ENCODE peak calls at places on chromosomes 16 and 17, in four cellular contexts. L, U, K and T are unnamed samples.

GRCh38 chr16:4179020-4179419 is 62.8 kb upstream of the ADCY9 start:
- DNase-seq in U (no peak), L (peak; percentile 35), K (no peak), T (peak; percentile 71)

GRCh38 chr16:12617401-12617819 is 186.3 kb downstream of the CPPED1 start:
- DNase-seq in K (no peak), L (no peak), U (no peak), T (no peak)

GRCh38 chr16:21940570-21940969 is 12.6 kb upstream of the UQCRC2 start:
- DNase-seq in L (no peak), U (no peak), K (no peak), T (no peak)

GRCh38 chr16:56102159-56102798 is 89.0 kb upstream of the GNAO1 start:
- DNase-seq in K (no peak), U (no peak), L (no peak), T (no peak)

GRCh38 chr16:30040221-30040620 is 9.2 kb upstream of the TLCD3B start:
- DNase-seq in K (no peak), L (no peak), U (no peak), T (no peak)

GRCh38 chr17:59853168-59853918 is 39.4 kb downstream of the TUBD1 start:
- DNase-seq in U (peak; percentile 97), L (peak; percentile 77), K (peak; percentile 86), T (peak; percentile 99)

GRCh38 chr17:33233855-33234228 is 59.3 kb downstream of the ASIC2 start:
- DNase-seq in U (no peak), K (no peak), L (peak; percentile 19), T (no peak)

GRCh38 chr17:67289174-67289876 is 44.3 kb upstream of the HELZ start:
- DNase-seq in K (no peak), U (peak; percentile 8), L (peak; percentile 33), T (no peak)

GRCh38 chr16:84898447-84898846 is 78.7 kb downstream of the CRISPLD2 start:
- DNase-seq in K (no peak), U (no peak), L (no peak), T (peak; percentile 66)

GRCh38 chr16:4691666-4692412 is 1.5 kb upstream of the NUDT16L1 start:
- DNase-seq in U (no peak), K (no peak), L (no peak), T (no peak)

GRCh38 chr16:31005350-31006085 is 4.9 kb downstream of the STX1B start:
- DNase-seq in U (no peak), L (no peak), K (no peak), T (no peak)

GRCh38 chr17:15409721-15410247 is 57.6 kb downstream of the CDRT4 start:
- DNase-seq in U (peak; percentile 93), L (no peak), K (no peak), T (no peak)

GRCh38 chr16:86939609-86940008 is 361.3 kb downstream of the FOXL1 start:
- DNase-seq in K (no peak), L (no peak), U (no peak), T (no peak)

GRCh38 chr17:36534117-36534880 is at the start of gene MYO19:
- DNase-seq in L (peak; percentile 61), U (no peak), K (peak; percentile 93), T (peak; percentile 87)

GRCh38 chr17:265726-266125 is 84.3 kb upstream of the DOC2B start:
- DNase-seq in K (no peak), L (no peak), U (no peak), T (no peak)

GRCh38 chr16:58243528-58244004 is 45.7 kb upstream of the CSNK2A2 start:
- DNase-seq in L (no peak), K (no peak), U (no peak), T (peak; percentile 71)

GRCh38 chr17:59431606-59432005 is 100.2 kb downstream of the YPEL2 start:
- DNase-seq in K (no peak), L (no peak), U (no peak), T (no peak)

GRCh38 chr17:80859004-80859941 is 132.4 kb upstream of the CHMP6 start:
- DNase-seq in L (peak; percentile 30), K (no peak), U (peak; percentile 85), T (peak; percentile 10)

GRCh38 chr17:19540706-19541370 is 7.2 kb downstream of the SLC47A1 start:
- DNase-seq in U (no peak), K (no peak), L (no peak), T (no peak)

GRCh38 chr17:77280304-77280910 is 139.6 kb downstream of the SEC14L1 start:
- DNase-seq in K (no peak), L (no peak), U (no peak), T (peak; percentile 64)

GRCh38 chr17:7589204-7589868 is 558 bp downstream of the SOX15 start:
- DNase-seq in U (no peak), L (peak; percentile 86), K (no peak), T (no peak)
- H3K27ac ChIP-seq in U (peak overlapping the region; percentile 94), L (peak overlapping the region; percentile 84), K (peak overlapping the region; percentile 78), T (peak overlapping the region; percentile 99)

GRCh38 chr17:39739885-39740356 is 2.2 kb downstream of the GRB7 start:
- DNase-seq in U (no peak), L (no peak), K (peak; percentile 55), T (no peak)
- H3K27ac ChIP-seq in U (no peak overlapping the region), L (peak overlapping the region; percentile 91), K (peak overlapping the region; percentile 87), T (peak overlapping the region; percentile 99)

DNA sequence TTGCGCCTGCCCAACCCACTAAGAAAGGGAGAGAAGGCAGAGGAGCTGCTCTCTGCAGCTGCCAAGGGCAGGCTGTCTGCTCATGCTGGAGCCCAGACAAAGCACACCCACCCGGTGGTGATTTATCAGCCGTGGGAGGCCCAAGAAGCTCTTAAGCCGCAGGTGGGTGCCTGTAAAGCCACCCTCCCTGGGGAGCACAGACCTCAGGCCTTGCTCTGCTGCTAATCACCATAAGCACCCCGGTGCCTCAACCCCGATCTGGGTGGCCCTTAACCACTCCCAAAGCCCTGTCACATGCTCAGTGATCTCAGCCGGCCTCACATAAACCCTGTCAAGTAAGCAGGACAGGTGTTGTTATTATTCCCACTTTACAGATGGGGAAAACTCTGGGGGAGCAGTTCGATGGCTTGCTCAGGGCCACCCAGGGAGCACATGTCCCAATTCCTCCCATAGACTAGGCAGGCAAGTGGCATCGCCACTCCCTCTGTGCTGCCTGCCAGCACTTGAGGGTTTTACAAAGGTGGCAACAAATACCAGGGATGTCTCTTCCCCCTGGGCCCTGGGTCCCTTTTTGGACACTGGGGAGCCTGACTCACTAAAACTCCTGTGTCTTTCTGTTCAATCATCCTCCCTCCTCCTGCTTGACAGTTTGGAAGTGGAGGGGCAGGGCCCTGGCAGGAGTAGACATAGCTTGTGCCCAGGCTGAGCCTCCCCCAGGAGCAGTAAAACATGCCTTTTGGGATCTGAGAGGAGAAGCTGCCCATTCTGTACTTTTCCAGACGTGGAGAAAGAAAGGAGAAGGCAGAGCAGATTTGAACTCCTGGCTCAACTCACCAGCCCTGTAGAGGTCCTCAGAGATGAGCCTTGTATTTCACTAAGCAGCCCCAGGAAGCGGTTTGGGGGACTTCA is 299.3 kb downstream of the SOX9 start:
- DNase-seq in L (peak; percentile 53), K (no peak), U (no peak), T (no peak)
- H3K27ac ChIP-seq in L (peak overlapping the region; percentile 7), K (peak overlapping the region; percentile 92), U (no peak overlapping the region), T (peak overlapping the region; percentile 81)

GRCh38 chr17:58127846-58128245 is 20.3 kb upstream of the OR4D1 start:
- DNase-seq in U (no peak), L (no peak), K (no peak), T (no peak)
- H3K27ac ChIP-seq in U (no peak overlapping the region), L (no peak overlapping the region), K (no peak overlapping the region), T (no peak overlapping the region)

GRCh38 chr16:15949210-15950166 is at the start of gene ABCC1:
- DNase-seq in L (peak; percentile 40), U (no peak), K (peak; percentile 63), T (no peak)

GRCh38 chr16:15950167-15950854 is 895 bp downstream of the ABCC1 start:
- DNase-seq in U (no peak), L (peak; percentile 42), K (no peak), T (no peak)

GRCh38 chr16:15952265-15952711 is 2.9 kb downstream of the ABCC1 start:
- DNase-seq in K (no peak), L (no peak), U (no peak), T (no peak)

GRCh38 chr16:15951852-15952251 is 2.4 kb downstream of the ABCC1 start:
- DNase-seq in L (no peak), K (no peak), U (no peak), T (no peak)

DNA sequence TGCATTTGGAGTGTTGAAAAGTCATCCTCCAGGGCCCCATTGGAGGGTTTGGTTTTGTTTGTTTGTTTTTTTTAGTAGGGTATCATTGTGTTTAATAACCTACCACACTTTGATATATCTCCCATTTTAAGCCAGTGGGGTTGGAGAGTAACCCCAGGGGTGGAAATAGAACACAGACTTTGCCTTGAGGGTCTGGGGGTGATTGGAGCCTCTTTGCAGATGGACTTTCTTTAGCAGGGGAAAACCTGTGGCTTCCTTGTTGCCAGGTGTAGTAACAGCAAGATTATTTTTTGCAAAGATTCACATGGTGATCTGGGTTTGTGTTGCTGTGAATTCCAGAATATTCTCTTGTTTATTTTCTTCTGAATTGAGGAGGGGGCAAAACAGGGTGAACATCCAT is 1.5 kb downstream of the ABCC1 start:
- DNase-seq in U (no peak), K (no peak), L (no peak), T (no peak)
- H3K27ac ChIP-seq in U (peak overlapping the region; percentile 77), K (peak overlapping the region; percentile 100), L (peak overlapping the region; percentile 89), T (peak overlapping the region; percentile 75)

GRCh38 chr17:70353408-70354092 is 184.2 kb downstream of the KCNJ2 start:
- DNase-seq in K (no peak), L (no peak), U (no peak), T (no peak)
- H3K27ac ChIP-seq in K (no peak overlapping the region), L (no peak overlapping the region), U (no peak overlapping the region), T (no peak overlapping the region)

DNA sequence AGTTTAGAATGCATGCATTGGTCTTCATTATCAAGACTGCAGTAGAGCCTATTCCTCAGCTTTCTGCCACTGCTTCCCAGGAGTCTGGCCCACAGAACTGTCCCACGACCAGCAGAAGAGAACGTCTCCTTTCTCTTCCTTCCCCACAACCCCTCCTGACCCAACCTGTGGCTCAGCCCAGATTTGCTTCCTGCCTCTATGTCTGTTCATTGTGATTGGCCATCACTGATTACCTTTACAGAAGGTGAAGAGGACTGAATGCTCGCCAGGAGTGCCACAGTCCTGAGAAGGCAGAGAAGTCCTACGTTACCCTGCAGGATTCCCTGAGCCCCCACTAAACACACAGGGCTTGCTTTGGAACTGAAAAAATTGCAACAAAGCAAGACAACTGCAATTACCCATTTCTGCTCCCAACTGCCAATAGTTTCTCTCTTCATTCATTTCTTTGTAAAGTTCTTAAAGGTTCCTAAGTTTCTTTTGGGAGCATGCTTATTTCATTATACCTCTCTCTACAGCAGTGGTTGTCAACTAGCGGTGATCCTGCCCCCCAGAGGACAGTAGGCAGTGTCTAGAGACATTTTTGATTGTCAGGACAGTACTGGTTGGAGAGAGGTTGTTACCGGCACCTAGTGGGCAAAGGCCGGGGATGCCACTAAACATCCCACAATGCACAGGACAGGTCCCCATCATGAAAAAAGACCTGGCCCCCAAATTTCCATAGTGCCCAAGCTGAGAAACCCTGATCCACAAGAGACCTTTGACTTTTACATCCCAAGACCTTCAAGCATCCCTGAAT is 4.5 kb upstream of the NAT9 start:
- DNase-seq in K (peak; percentile 88), L (no peak), U (no peak), T (no peak)
- H3K27ac ChIP-seq in K (no peak overlapping the region), L (no peak overlapping the region), U (no peak overlapping the region), T (no peak overlapping the region)

GRCh38 chr17:2181206-2181983 is 122.2 kb downstream of the SMG6 start:
- DNase-seq in K (no peak), U (peak; percentile 88), L (no peak), T (no peak)
- H3K27ac ChIP-seq in K (no peak overlapping the region), U (peak overlapping the region; percentile 97), L (peak overlapping the region; percentile 56), T (no peak overlapping the region)

GRCh38 chr17:69609495-69610315 is 195.2 kb downstream of the MAP2K6 start:
- DNase-seq in K (no peak), L (no peak), U (no peak), T (no peak)
- H3K27ac ChIP-seq in K (peak overlapping the region; percentile 83), L (no peak overlapping the region), U (peak overlapping the region; percentile 85), T (peak overlapping the region; percentile 86)